ENCODE peak calls at places on chromosomes 16 and 17, in five cellular contexts. B is CD4-positive, CD25-positive, alpha-beta regulatory T cell; K is GM23338; F is lung; J is trophoblast cell. Z is an unnamed sample.
A peak's percentile ranks its signal among the peaks of the same experiment; 100 is the strongest.

GRCh38 chr17:50872710-50873424 is 6.7 kb upstream of the TOB1 start:
- DNase-seq in B (peak; percentile 65), K (no peak), F (no peak), J (no peak), Z (peak; percentile 71)

GRCh38 chr16:11696266-11697012 is 28.2 kb downstream of the SNN start:
- DNase-seq in B (no peak), K (no peak), F (no peak), J (no peak), Z (no peak)

GRCh38 chr17:226108-226772 is 44.8 kb upstream of the DOC2B start:
- DNase-seq in B (no peak), K (no peak), F (no peak), J (no peak), Z (no peak)

GRCh38 chr17:48818361-48818841 is 1.4 kb upstream of the TTLL6 start:
- DNase-seq in B (no peak), K (peak; percentile 91), F (no peak), J (no peak), Z (no peak)

GRCh38 chr17:28467456-28468025 is 5.9 kb upstream of the SLC13A2 start:
- DNase-seq in B (no peak), K (no peak), F (no peak), J (no peak), Z (no peak)

GRCh38 chr16:84817206-84817605 is 2.6 kb upstream of the CRISPLD2 start:
- DNase-seq in B (no peak), K (no peak), F (no peak), J (no peak), Z (no peak)

GRCh38 chr17:82933006-82933310 is 93.1 kb upstream of the ZNF750 start:
- DNase-seq in B (no peak), K (no peak), F (no peak), J (no peak), Z (no peak)

GRCh38 chr16:31417916-31418315 is 10.2 kb downstream of the COX6A2 start:
- DNase-seq in B (no peak), K (no peak), F (no peak), J (no peak), Z (no peak)

GRCh38 chr16:31206776-31207175 is 4.2 kb upstream of the PYCARD start:
- DNase-seq in B (no peak), K (no peak), F (no peak), J (no peak), Z (no peak)

GRCh38 chr17:80694085-80694991 is 149.7 kb downstream of the RPTOR start:
- DNase-seq in B (no peak), K (no peak), F (no peak), J (no peak), Z (no peak)

GRCh38 chr17:80443916-80444708 is 29.1 kb downstream of the ENDOV start:
- DNase-seq in B (no peak), K (peak; percentile 57), F (no peak), J (no peak), Z (no peak)

GRCh38 chr17:41377546-41377945 is 4.6 kb downstream of the KRT34 start:
- DNase-seq in B (no peak), K (peak; percentile 4), F (no peak), J (no peak), Z (no peak)

GRCh38 chr17:50114849-50115357 is 15.1 kb downstream of the SAMD14 start:
- DNase-seq in B (peak; percentile 75), K (peak; percentile 94), F (no peak), J (no peak), Z (peak; percentile 75)

GRCh38 chr16:48950184-48950583 is 331.5 kb downstream of the CBLN1 start:
- DNase-seq in B (no peak), K (no peak), F (no peak), J (no peak), Z (no peak)

GRCh38 chr16:621526-622105 is 9.2 kb upstream of the WFIKKN1 start:
- DNase-seq in B (no peak), K (no peak), F (peak; percentile 35), J (no peak), Z (no peak)

GRCh38 chr16:14344292-14344691 is 273.2 kb downstream of the MRTFB start:
- DNase-seq in B (no peak), K (peak; percentile 36), F (no peak), J (no peak), Z (no peak)

GRCh38 chr17:3647251-3647650 is 10.7 kb downstream of the CTNS start:
- DNase-seq in B (no peak), K (no peak), F (no peak), J (no peak), Z (no peak)

GRCh38 chr17:74568116-74568873 is 986 bp upstream of the CD300H start:
- DNase-seq in B (no peak), K (no peak), F (no peak), J (no peak), Z (peak; percentile 73)

GRCh38 chr17:34913001-34913400 is 48.3 kb downstream of the CCT6B start:
- DNase-seq in B (no peak), K (peak; percentile 54), F (peak; percentile 6), J (no peak), Z (no peak)

GRCh38 chr17:59498421-59499307 is 66.7 kb upstream of the DHX40 start:
- DNase-seq in B (no peak), K (no peak), F (no peak), J (no peak), Z (no peak)

GRCh38 chr17:1094591-1094990 is 85.2 kb downstream of the ABR start:
- DNase-seq in B (no peak), K (no peak), F (no peak), J (no peak), Z (no peak)

GRCh38 chr16:78405833-78406232 is 306.4 kb downstream of the WWOX start:
- DNase-seq in B (no peak), K (no peak), F (no peak), J (peak; percentile 45), Z (no peak)

GRCh38 chr17:79907217-79907715 is 68.0 kb upstream of the CBX4 start:
- DNase-seq in B (no peak), K (no peak), F (no peak), J (no peak), Z (no peak)

GRCh38 chr16:60073376-60073775 is 1339.3 kb upstream of the GOT2 start:
- DNase-seq in B (no peak), K (no peak), F (no peak), J (no peak), Z (no peak)

GRCh38 chr16:29899516-29900101 is at the start of gene SEZ6L2:
- DNase-seq in B (no peak), K (peak; percentile 98), F (peak; percentile 79), J (peak; percentile 16), Z (peak; percentile 97)

GRCh38 chr17:8161289-8162231 is 1.2 kb downstream of the VAMP2 start:
- DNase-seq in B (no peak), K (no peak), F (no peak), J (no peak), Z (no peak)
- H3K4me1 ChIP-seq in B (peaks cover 75% of the 10 kb centered on the region), K (peaks cover 25% of the 10 kb centered on the region), F (peaks cover 21% of the 10 kb centered on the region), J (peaks cover 22% of the 10 kb centered on the region), Z (peaks cover 16% of the 10 kb centered on the region)

DNA sequence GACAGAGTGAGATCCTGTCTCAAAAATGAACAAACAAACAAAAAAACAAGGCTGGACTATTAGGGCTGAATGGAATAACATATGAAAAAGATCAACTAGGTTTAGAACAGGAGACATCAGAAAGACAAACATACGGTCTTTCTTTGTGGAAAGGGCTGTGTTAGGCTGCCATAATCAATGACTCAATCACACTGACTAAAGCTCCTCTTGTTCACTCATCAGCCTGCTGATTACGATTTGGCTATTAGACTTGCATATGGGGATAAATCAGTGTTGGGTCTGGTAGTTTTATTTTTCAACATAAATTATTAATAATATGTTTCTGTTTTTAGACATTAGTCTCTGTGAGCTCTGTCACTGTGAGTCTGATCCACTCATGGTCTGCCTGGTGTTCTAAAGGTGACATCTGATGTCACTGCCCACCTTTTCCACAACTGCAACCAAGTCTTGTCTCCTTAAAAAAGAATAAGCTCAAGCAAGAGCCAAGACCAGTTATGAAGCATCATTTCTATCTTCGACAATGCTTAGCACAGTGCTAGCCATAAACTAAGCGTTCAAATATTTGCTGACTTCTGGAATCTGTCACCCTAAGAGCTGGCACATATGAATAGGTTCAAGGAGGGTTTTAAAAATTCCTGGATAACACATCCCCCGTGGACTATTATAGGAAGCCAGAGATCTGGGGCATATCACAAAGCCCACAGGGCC is 10.2 kb downstream of the CFAP20 start:
- DNase-seq in B (no peak), K (no peak), F (no peak), J (no peak), Z (peak; percentile 33)
- H3K4me1 ChIP-seq in B (peaks cover 13% of the 10 kb centered on the region), K (peaks cover 5% of the 10 kb centered on the region), F (peaks cover 6% of the 10 kb centered on the region), J (peaks cover 4% of the 10 kb centered on the region), Z (peaks cover 32% of the 10 kb centered on the region)

GRCh38 chr17:57985675-57985974 is 2.4 kb downstream of the VEZF1 start:
- DNase-seq in B (no peak), K (no peak), F (no peak), J (no peak), Z (no peak)
- H3K4me1 ChIP-seq in B (peaks cover 68% of the 10 kb centered on the region), K (peaks cover 18% of the 10 kb centered on the region), F (peaks cover 7% of the 10 kb centered on the region), J (peaks cover 6% of the 10 kb centered on the region), Z (peaks cover 46% of the 10 kb centered on the region)

DNA sequence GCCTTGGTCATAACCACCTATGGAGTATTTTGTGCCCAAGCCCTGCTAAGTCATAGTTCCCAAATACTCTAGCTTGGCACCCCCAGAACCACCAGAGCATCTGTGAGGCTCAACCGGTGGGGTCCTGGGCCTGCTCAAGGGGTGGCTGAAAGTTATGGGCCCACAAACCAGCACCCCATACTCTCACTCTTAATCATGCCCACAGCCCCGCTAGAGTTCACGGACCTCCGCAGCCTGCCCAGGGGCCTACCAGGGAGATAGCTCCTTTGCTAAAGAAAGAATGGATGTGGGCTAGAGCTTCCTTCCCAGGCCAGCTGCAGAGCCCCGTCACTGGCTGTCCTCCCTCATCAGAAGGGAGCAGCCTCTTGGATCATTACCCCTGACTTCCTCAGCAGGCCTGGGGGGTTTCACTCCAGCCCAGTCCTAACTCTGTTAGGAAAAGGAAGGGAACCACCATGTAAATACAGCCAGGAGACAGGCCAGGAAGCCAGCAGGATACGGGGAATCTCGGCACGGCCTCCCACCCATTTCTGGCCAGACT is 1.4 kb downstream of the GIT1 start:
- DNase-seq in B (no peak), K (no peak), F (no peak), J (no peak), Z (no peak)
- H3K4me1 ChIP-seq in B (peaks cover 79% of the 10 kb centered on the region), K (peaks cover 43% of the 10 kb centered on the region), F (peaks cover 36% of the 10 kb centered on the region), J (peaks cover 39% of the 10 kb centered on the region), Z (peaks cover 18% of the 10 kb centered on the region)

Z was measured in cardiac muscle cell.